ENCODE peak calls at places on chromosomes 3 and 15, in four cellular contexts. One of them, this sample, is unnamed.

GRCh38 chr3:32794487-32795308 is 23.1 kb upstream of the TRIM71 start:
- DNase-seq in GM12878: no peak
- DNase-seq in GM12891: no peak
- DNase-seq in K562: no peak
- DNase-seq in this sample: no peak

GRCh38 chr3:140093742-140094141 is 158.8 kb downstream of the CLSTN2 start:
- DNase-seq in GM12878: no peak
- DNase-seq in GM12891: no peak
- DNase-seq in K562: no peak
- DNase-seq in this sample: no peak

GRCh38 chr3:122021811-122022401 is at the start of gene ILDR1:
- DNase-seq in GM12878: no peak
- DNase-seq in GM12891: peak; percentile 37
- DNase-seq in K562: peak; percentile 26
- DNase-seq in this sample: no peak

GRCh38 chr3:33287672-33288282 is 10.5 kb downstream of the FBXL2 start:
- DNase-seq in GM12878: no peak
- DNase-seq in GM12891: no peak
- DNase-seq in K562: no peak
- DNase-seq in this sample: no peak

GRCh38 chr15:31352911-31353811 is 26.5 kb downstream of the KLF13 start:
- DNase-seq in GM12878: peak; percentile 83
- DNase-seq in GM12891: peak; percentile 76
- DNase-seq in K562: peak; percentile 53
- DNase-seq in this sample: no peak

GRCh38 chr3:72331076-72331475 is 517.2 kb downstream of the SHQ1 start:
- DNase-seq in GM12878: no peak
- DNase-seq in GM12891: no peak
- DNase-seq in K562: no peak
- DNase-seq in this sample: no peak

GRCh38 chr3:66582721-66583141 is 81.9 kb upstream of the LRIG1 start:
- DNase-seq in GM12878: peak; percentile 48
- DNase-seq in GM12891: peak; percentile 12
- DNase-seq in K562: no peak
- DNase-seq in this sample: peak; percentile 22

GRCh38 chr3:158801200-158801599 is 654 bp upstream of the MFSD1 start:
- DNase-seq in GM12878: no peak
- DNase-seq in GM12891: no peak
- DNase-seq in K562: no peak
- DNase-seq in this sample: no peak

GRCh38 chr3:88433572-88433971 is 283.8 kb downstream of the C3orf38 start:
- DNase-seq in GM12878: peak; percentile 35
- DNase-seq in GM12891: peak; percentile 7
- DNase-seq in K562: no peak
- DNase-seq in this sample: no peak

GRCh38 chr3:55526332-55527030 is 39.4 kb upstream of the WNT5A start:
- DNase-seq in GM12878: no peak
- DNase-seq in GM12891: no peak
- DNase-seq in K562: no peak
- DNase-seq in this sample: no peak

GRCh38 chr3:86416334-86416733 is 574.6 kb downstream of the VGLL3 start:
- DNase-seq in GM12878: no peak
- DNase-seq in GM12891: no peak
- DNase-seq in K562: no peak
- DNase-seq in this sample: no peak

GRCh38 chr3:128709038-128709437 is 16.9 kb upstream of the RAB7A start:
- DNase-seq in GM12878: no peak
- DNase-seq in GM12891: no peak
- DNase-seq in K562: no peak
- DNase-seq in this sample: no peak

GRCh38 chr15:101051291-101052030 is 132.3 kb downstream of the LRRK1 start:
- DNase-seq in GM12878: no peak
- DNase-seq in GM12891: no peak
- DNase-seq in K562: no peak
- DNase-seq in this sample: no peak

GRCh38 chr3:127009531-127009930 is 26.6 kb downstream of the PLXNA1 start:
- DNase-seq in GM12878: no peak
- DNase-seq in GM12891: no peak
- DNase-seq in K562: no peak
- DNase-seq in this sample: no peak

GRCh38 chr3:52044869-52045616 is 11.3 kb downstream of the DUSP7 start:
- DNase-seq in GM12878: no peak
- DNase-seq in GM12891: no peak
- DNase-seq in K562: no peak
- DNase-seq in this sample: no peak

GRCh38 chr3:147934316-147935188 is 525.4 kb downstream of the ZIC1 start:
- DNase-seq in GM12878: no peak
- DNase-seq in GM12891: no peak
- DNase-seq in K562: no peak
- DNase-seq in this sample: no peak

GRCh38 chr3:11312139-11312538 is 39.9 kb downstream of the ATG7 start:
- DNase-seq in GM12878: no peak
- DNase-seq in GM12891: no peak
- DNase-seq in K562: no peak
- DNase-seq in this sample: no peak

GRCh38 chr3:185153170-185153733 is 392 bp upstream of the C3orf70 start:
- DNase-seq in GM12878: no peak
- DNase-seq in GM12891: peak; percentile 43
- DNase-seq in K562: no peak
- DNase-seq in this sample: peak; percentile 4

GRCh38 chr3:154060606-154061380 is 60.4 kb upstream of the ARHGEF26 start:
- DNase-seq in GM12878: no peak
- DNase-seq in GM12891: no peak
- DNase-seq in K562: no peak
- DNase-seq in this sample: no peak

GRCh38 chr15:28111552-28111951 is 12.4 kb upstream of the OCA2 start:
- DNase-seq in GM12878: no peak
- DNase-seq in GM12891: no peak
- DNase-seq in K562: no peak
- DNase-seq in this sample: no peak

GRCh38 chr15:28098766-28099554 is at the start of gene OCA2:
- DNase-seq in GM12878: no peak
- DNase-seq in GM12891: no peak
- DNase-seq in K562: peak; percentile 98
- DNase-seq in this sample: no peak

GRCh38 chr3:174957081-174957480 is 97.9 kb downstream of the NAALADL2 start:
- DNase-seq in GM12878: no peak
- DNase-seq in GM12891: no peak
- DNase-seq in K562: no peak
- DNase-seq in this sample: no peak

GRCh38 chr15:49877117-49877860 is 241.7 kb downstream of the ATP8B4 start:
- DNase-seq in GM12878: no peak
- DNase-seq in GM12891: no peak
- DNase-seq in K562: no peak
- DNase-seq in this sample: no peak

GRCh38 chr3:141825216-141826011 is 51.0 kb upstream of the ATP1B3 start:
- DNase-seq in GM12878: no peak
- DNase-seq in GM12891: no peak
- DNase-seq in K562: no peak
- DNase-seq in this sample: no peak

GRCh38 chr3:11591006-11591360 is 52.7 kb downstream of the VGLL4 start:
- DNase-seq in GM12878: no peak
- DNase-seq in GM12891: no peak
- DNase-seq in K562: no peak
- DNase-seq in this sample: no peak

GRCh38 chr3:169170456-169170855 is 493.1 kb downstream of the MECOM start:
- DNase-seq in GM12878: no peak
- DNase-seq in GM12891: no peak
- DNase-seq in K562: no peak
- DNase-seq in this sample: no peak

GRCh38 chr3:179833294-179833693 is 180.5 kb downstream of the USP13 start:
- DNase-seq in GM12878: no peak
- DNase-seq in GM12891: no peak
- DNase-seq in K562: no peak
- DNase-seq in this sample: no peak

GRCh38 chr3:127443581-127444375 is 146.8 kb downstream of the TPRA1 start:
- DNase-seq in GM12878: no peak
- DNase-seq in GM12891: no peak
- DNase-seq in K562: no peak
- DNase-seq in this sample: no peak

GRCh38 chr15:68819451-68820204 is 1.1 kb downstream of the ANP32A start:
- DNase-seq in GM12878: no peak
- DNase-seq in GM12891: no peak
- DNase-seq in K562: no peak
- DNase-seq in this sample: no peak

GRCh38 chr3:38343797-38344594 is 2.6 kb upstream of the XYLB start:
- DNase-seq in GM12878: no peak
- DNase-seq in GM12891: no peak
- DNase-seq in K562: no peak
- DNase-seq in this sample: peak; percentile 15

GRCh38 chr15:70698991-70699390 is 64.4 kb downstream of the UACA start:
- DNase-seq in GM12878: no peak
- DNase-seq in GM12891: no peak
- DNase-seq in K562: no peak
- DNase-seq in this sample: no peak

GRCh38 chr3:44031387-44032380 is 210.0 kb upstream of the TOPAZ1 start:
- DNase-seq in GM12878: peak; percentile 86
- DNase-seq in GM12891: no peak
- DNase-seq in K562: no peak
- DNase-seq in this sample: no peak

GRCh38 chr15:68379759-68380290 is 52.1 kb downstream of the ITGA11 start:
- DNase-seq in GM12878: no peak
- DNase-seq in GM12891: no peak
- DNase-seq in K562: no peak
- DNase-seq in this sample: no peak

GRCh38 chr3:70308760-70309159 is 3.7 kb downstream of the MDFIC2 start:
- DNase-seq in GM12878: no peak
- DNase-seq in GM12891: no peak
- DNase-seq in K562: no peak
- DNase-seq in this sample: no peak

GRCh38 chr3:10560060-10560861 is 54.9 kb upstream of the ATP2B2 start:
- DNase-seq in GM12878: no peak
- DNase-seq in GM12891: no peak
- DNase-seq in K562: no peak
- DNase-seq in this sample: no peak

GRCh38 chr3:17041009-17041408 is 156.3 kb downstream of the PLCL2 start:
- DNase-seq in GM12878: no peak
- DNase-seq in GM12891: no peak
- DNase-seq in K562: no peak
- DNase-seq in this sample: no peak

GRCh38 chr15:69537085-69537484 is 84.5 kb downstream of the RPLP1 start:
- DNase-seq in GM12878: no peak
- DNase-seq in GM12891: no peak
- DNase-seq in K562: no peak
- DNase-seq in this sample: no peak

GRCh38 chr15:40909662-40910625 is 15.7 kb downstream of the VPS18 start:
- DNase-seq in GM12878: no peak
- DNase-seq in GM12891: no peak
- DNase-seq in K562: no peak
- DNase-seq in this sample: no peak

GRCh38 chr15:43273243-43273642 is 6.5 kb upstream of the TGM5 start:
- DNase-seq in GM12878: no peak
- DNase-seq in GM12891: no peak
- DNase-seq in K562: no peak
- DNase-seq in this sample: no peak
- TF ChIP-seq SPI1 in GM12878: no peak
- TF ChIP-seq SPI1 in GM12891: no peak
- TF ChIP-seq SPI1 in K562: no peak
- TF ChIP-seq SPI1 in this sample: no peak

GRCh38 chr15:76286231-76286879 is 24.9 kb downstream of the ETFA start:
- DNase-seq in GM12878: peak; percentile 28
- DNase-seq in GM12891: peak; percentile 38
- DNase-seq in K562: no peak
- DNase-seq in this sample: no peak
- TF ChIP-seq SPI1 in GM12878: no peak
- TF ChIP-seq SPI1 in GM12891: no peak
- TF ChIP-seq SPI1 in K562: no peak
- TF ChIP-seq SPI1 in this sample: no peak

GRCh38 chr15:60835974-60836373 is 357.0 kb upstream of the ICE2 start:
- DNase-seq in GM12878: no peak
- DNase-seq in GM12891: no peak
- DNase-seq in K562: no peak
- DNase-seq in this sample: no peak
- TF ChIP-seq SPI1 in GM12878: no peak
- TF ChIP-seq SPI1 in GM12891: no peak
- TF ChIP-seq SPI1 in K562: no peak
- TF ChIP-seq SPI1 in this sample: no peak

GRCh38 chr15:83088876-83089275 is 18.6 kb upstream of the TM6SF1 start:
- DNase-seq in GM12878: no peak
- DNase-seq in GM12891: no peak
- DNase-seq in K562: no peak
- DNase-seq in this sample: no peak

GRCh38 chr15:83090465-83090864 is 17.0 kb upstream of the TM6SF1 start:
- DNase-seq in GM12878: no peak
- DNase-seq in GM12891: no peak
- DNase-seq in K562: no peak
- DNase-seq in this sample: no peak

GRCh38 chr15:83094592-83094991 is 12.9 kb upstream of the TM6SF1 start:
- DNase-seq in GM12878: no peak
- DNase-seq in GM12891: no peak
- DNase-seq in K562: no peak
- DNase-seq in this sample: no peak

GRCh38 chr15:83087535-83087934 is 19.9 kb upstream of the TM6SF1 start:
- DNase-seq in GM12878: no peak
- DNase-seq in GM12891: no peak
- DNase-seq in K562: no peak
- DNase-seq in this sample: no peak

GRCh38 chr15:83092309-83092976 is 15.0 kb upstream of the TM6SF1 start:
- DNase-seq in GM12878: no peak
- DNase-seq in GM12891: no peak
- DNase-seq in K562: peak; percentile 52
- DNase-seq in this sample: peak; percentile 64
- TF ChIP-seq SPI1 in GM12878: peak; percentile 74
- TF ChIP-seq SPI1 in GM12891: peak; percentile 79
- TF ChIP-seq SPI1 in K562: peak; percentile 85
- TF ChIP-seq SPI1 in this sample: peak; percentile 67

GRCh38 chr15:77144028-77144427 is 73.1 kb upstream of the TSPAN3 start:
- DNase-seq in GM12878: no peak
- DNase-seq in GM12891: no peak
- DNase-seq in K562: no peak
- DNase-seq in this sample: no peak
- TF ChIP-seq SPI1 in GM12878: no peak
- TF ChIP-seq SPI1 in GM12891: no peak
- TF ChIP-seq SPI1 in K562: no peak
- TF ChIP-seq SPI1 in this sample: no peak

GRCh38 chr3:112858410-112859069 is 11.9 kb upstream of the CD200R1L start:
- DNase-seq in GM12878: no peak
- DNase-seq in GM12891: no peak
- DNase-seq in K562: no peak
- DNase-seq in this sample: peak; percentile 84
- TF ChIP-seq SPI1 in GM12878: peak; percentile 34
- TF ChIP-seq SPI1 in GM12891: peak; percentile 47
- TF ChIP-seq SPI1 in K562: no peak
- TF ChIP-seq SPI1 in this sample: peak; percentile 79

DNA sequence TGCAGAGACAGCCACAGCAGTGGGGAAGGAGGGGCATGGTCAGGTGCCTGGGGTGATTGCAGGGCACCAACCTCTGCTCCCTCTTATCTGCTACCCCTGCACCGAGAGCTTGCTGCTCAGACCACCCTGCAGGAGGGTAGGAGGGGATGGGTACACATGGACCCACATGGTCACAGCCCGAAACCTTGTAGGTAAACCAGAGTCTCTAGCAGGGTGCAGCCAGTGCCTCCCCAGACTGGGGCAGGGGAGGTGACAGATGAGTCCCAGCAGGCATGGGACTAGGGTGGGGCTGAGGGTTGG is 49.2 kb downstream of the FAH start:
- DNase-seq in GM12878: no peak
- DNase-seq in GM12891: no peak
- DNase-seq in K562: no peak
- DNase-seq in this sample: no peak
- TF ChIP-seq SPI1 in GM12878: no peak
- TF ChIP-seq SPI1 in GM12891: no peak
- TF ChIP-seq SPI1 in K562: no peak
- TF ChIP-seq SPI1 in this sample: no peak